ENCODE peak calls at places on chromosome 17, in seven cellular contexts. One of them, this sample, is unnamed.

GRCh38 chr17:50527155-50527762 is 5.3 kb upstream of the EPN3 start:
- DNase-seq in heart right ventricle: no peak
- DNase-seq in NCI-H2171 treated with DMSO at 0.1 percent for 48 hours: no peak
- DNase-seq in NCI-H1092 treated with DMSO at 0.1 percent for 48 hours: no peak
- DNase-seq in CD8-positive, alpha-beta memory T cell: no peak
- DNase-seq in PC-9: no peak
- DNase-seq in activated CD4-positive, alpha-beta T cell treated with anti-CD3 and anti-CD28 coated beads, Interleukin-2, amount 50 U/mL, for 1 hour: no peak
- DNase-seq in this sample: no peak

GRCh38 chr17:77836557-77837041 is 121.9 kb upstream of the TNRC6C start:
- DNase-seq in activated CD4-positive, alpha-beta T cell treated with anti-CD3 and anti-CD28 coated beads, Interleukin-2, amount 50 U/mL, for 1 hour: no peak
- DNase-seq in heart right ventricle: no peak
- DNase-seq in NCI-H2171 treated with DMSO at 0.1 percent for 48 hours: no peak
- DNase-seq in PC-9: no peak
- DNase-seq in CD8-positive, alpha-beta memory T cell: no peak
- DNase-seq in NCI-H1092 treated with DMSO at 0.1 percent for 48 hours: no peak
- DNase-seq in this sample: peak

GRCh38 chr17:63741251-63742049 is at the start of gene STRADA:
- DNase-seq in CD8-positive, alpha-beta memory T cell: peak
- DNase-seq in NCI-H1092 treated with DMSO at 0.1 percent for 48 hours: peak
- DNase-seq in activated CD4-positive, alpha-beta T cell treated with anti-CD3 and anti-CD28 coated beads, Interleukin-2, amount 50 U/mL, for 1 hour: peak
- DNase-seq in heart right ventricle: peak
- DNase-seq in PC-9: peak
- DNase-seq in NCI-H2171 treated with DMSO at 0.1 percent for 48 hours: peak
- DNase-seq in this sample: peak

GRCh38 chr17:73043686-73044581 is 48.6 kb downstream of the SLC39A11 start:
- DNase-seq in NCI-H2171 treated with DMSO at 0.1 percent for 48 hours: no peak
- DNase-seq in activated CD4-positive, alpha-beta T cell treated with anti-CD3 and anti-CD28 coated beads, Interleukin-2, amount 50 U/mL, for 1 hour: no peak
- DNase-seq in NCI-H1092 treated with DMSO at 0.1 percent for 48 hours: no peak
- DNase-seq in CD8-positive, alpha-beta memory T cell: no peak
- DNase-seq in heart right ventricle: no peak
- DNase-seq in PC-9: no peak
- DNase-seq in this sample: no peak

GRCh38 chr17:50548831-50549230 is 1.9 kb downstream of the SPATA20 start:
- DNase-seq in activated CD4-positive, alpha-beta T cell treated with anti-CD3 and anti-CD28 coated beads, Interleukin-2, amount 50 U/mL, for 1 hour: no peak
- DNase-seq in PC-9: no peak
- DNase-seq in NCI-H2171 treated with DMSO at 0.1 percent for 48 hours: no peak
- DNase-seq in CD8-positive, alpha-beta memory T cell: no peak
- DNase-seq in NCI-H1092 treated with DMSO at 0.1 percent for 48 hours: no peak
- DNase-seq in heart right ventricle: no peak
- DNase-seq in this sample: no peak

GRCh38 chr17:3682033-3682432 is 13.4 kb downstream of the EMC6 start:
- DNase-seq in NCI-H2171 treated with DMSO at 0.1 percent for 48 hours: no peak
- DNase-seq in CD8-positive, alpha-beta memory T cell: no peak
- DNase-seq in NCI-H1092 treated with DMSO at 0.1 percent for 48 hours: no peak
- DNase-seq in heart right ventricle: no peak
- DNase-seq in activated CD4-positive, alpha-beta T cell treated with anti-CD3 and anti-CD28 coated beads, Interleukin-2, amount 50 U/mL, for 1 hour: no peak
- DNase-seq in PC-9: no peak
- DNase-seq in this sample: no peak

GRCh38 chr17:57946798-57947358 is 8.3 kb downstream of the CUEDC1 start:
- DNase-seq in NCI-H1092 treated with DMSO at 0.1 percent for 48 hours: no peak
- DNase-seq in heart right ventricle: peak
- DNase-seq in CD8-positive, alpha-beta memory T cell: no peak
- DNase-seq in NCI-H2171 treated with DMSO at 0.1 percent for 48 hours: no peak
- DNase-seq in PC-9: peak
- DNase-seq in activated CD4-positive, alpha-beta T cell treated with anti-CD3 and anti-CD28 coated beads, Interleukin-2, amount 50 U/mL, for 1 hour: peak
- DNase-seq in this sample: no peak

GRCh38 chr17:69597898-69598692 is 183.6 kb downstream of the MAP2K6 start:
- DNase-seq in activated CD4-positive, alpha-beta T cell treated with anti-CD3 and anti-CD28 coated beads, Interleukin-2, amount 50 U/mL, for 1 hour: no peak
- DNase-seq in heart right ventricle: no peak
- DNase-seq in CD8-positive, alpha-beta memory T cell: no peak
- DNase-seq in NCI-H1092 treated with DMSO at 0.1 percent for 48 hours: no peak
- DNase-seq in NCI-H2171 treated with DMSO at 0.1 percent for 48 hours: no peak
- DNase-seq in PC-9: no peak
- DNase-seq in this sample: no peak

GRCh38 chr17:3667366-3668278 is 756 bp downstream of the TAX1BP3 start:
- DNase-seq in PC-9: peak
- DNase-seq in NCI-H2171 treated with DMSO at 0.1 percent for 48 hours: peak
- DNase-seq in activated CD4-positive, alpha-beta T cell treated with anti-CD3 and anti-CD28 coated beads, Interleukin-2, amount 50 U/mL, for 1 hour: no peak
- DNase-seq in CD8-positive, alpha-beta memory T cell: no peak
- DNase-seq in heart right ventricle: peak
- DNase-seq in NCI-H1092 treated with DMSO at 0.1 percent for 48 hours: peak
- DNase-seq in this sample: peak

GRCh38 chr17:65552214-65552613 is 9.2 kb downstream of the AXIN2 start:
- DNase-seq in CD8-positive, alpha-beta memory T cell: no peak
- DNase-seq in activated CD4-positive, alpha-beta T cell treated with anti-CD3 and anti-CD28 coated beads, Interleukin-2, amount 50 U/mL, for 1 hour: no peak
- DNase-seq in heart right ventricle: no peak
- DNase-seq in PC-9: no peak
- DNase-seq in NCI-H2171 treated with DMSO at 0.1 percent for 48 hours: no peak
- DNase-seq in NCI-H1092 treated with DMSO at 0.1 percent for 48 hours: no peak
- DNase-seq in this sample: no peak

GRCh38 chr17:29557085-29557697 is 9.6 kb downstream of the ABHD15 start:
- DNase-seq in CD8-positive, alpha-beta memory T cell: no peak
- DNase-seq in NCI-H1092 treated with DMSO at 0.1 percent for 48 hours: no peak
- DNase-seq in PC-9: no peak
- DNase-seq in heart right ventricle: no peak
- DNase-seq in activated CD4-positive, alpha-beta T cell treated with anti-CD3 and anti-CD28 coated beads, Interleukin-2, amount 50 U/mL, for 1 hour: no peak
- DNase-seq in NCI-H2171 treated with DMSO at 0.1 percent for 48 hours: no peak
- DNase-seq in this sample: no peak

GRCh38 chr17:7459961-7460545 is 15.2 kb downstream of the CHRNB1 start:
- DNase-seq in heart right ventricle: no peak
- DNase-seq in NCI-H1092 treated with DMSO at 0.1 percent for 48 hours: no peak
- DNase-seq in PC-9: no peak
- DNase-seq in CD8-positive, alpha-beta memory T cell: no peak
- DNase-seq in NCI-H2171 treated with DMSO at 0.1 percent for 48 hours: no peak
- DNase-seq in activated CD4-positive, alpha-beta T cell treated with anti-CD3 and anti-CD28 coated beads, Interleukin-2, amount 50 U/mL, for 1 hour: no peak
- DNase-seq in this sample: no peak

GRCh38 chr17:75404223-75404738 is 1.2 kb downstream of the GRB2 start:
- DNase-seq in activated CD4-positive, alpha-beta T cell treated with anti-CD3 and anti-CD28 coated beads, Interleukin-2, amount 50 U/mL, for 1 hour: peak
- DNase-seq in PC-9: peak
- DNase-seq in NCI-H2171 treated with DMSO at 0.1 percent for 48 hours: peak
- DNase-seq in NCI-H1092 treated with DMSO at 0.1 percent for 48 hours: peak
- DNase-seq in heart right ventricle: peak
- DNase-seq in CD8-positive, alpha-beta memory T cell: peak
- DNase-seq in this sample: peak

GRCh38 chr17:17810374-17811248 is 26.2 kb downstream of the SREBF1 start:
- DNase-seq in NCI-H1092 treated with DMSO at 0.1 percent for 48 hours: no peak
- DNase-seq in activated CD4-positive, alpha-beta T cell treated with anti-CD3 and anti-CD28 coated beads, Interleukin-2, amount 50 U/mL, for 1 hour: no peak
- DNase-seq in PC-9: no peak
- DNase-seq in heart right ventricle: no peak
- DNase-seq in CD8-positive, alpha-beta memory T cell: no peak
- DNase-seq in NCI-H2171 treated with DMSO at 0.1 percent for 48 hours: no peak
- DNase-seq in this sample: no peak

GRCh38 chr17:2017274-2017941 is 7.7 kb downstream of the RTN4RL1 start:
- DNase-seq in NCI-H2171 treated with DMSO at 0.1 percent for 48 hours: peak
- DNase-seq in NCI-H1092 treated with DMSO at 0.1 percent for 48 hours: no peak
- DNase-seq in heart right ventricle: no peak
- DNase-seq in PC-9: no peak
- DNase-seq in CD8-positive, alpha-beta memory T cell: no peak
- DNase-seq in activated CD4-positive, alpha-beta T cell treated with anti-CD3 and anti-CD28 coated beads, Interleukin-2, amount 50 U/mL, for 1 hour: no peak
- DNase-seq in this sample: no peak

GRCh38 chr17:40458851-40459482 is 15.7 kb downstream of the IGFBP4 start:
- DNase-seq in PC-9: no peak
- DNase-seq in CD8-positive, alpha-beta memory T cell: no peak
- DNase-seq in activated CD4-positive, alpha-beta T cell treated with anti-CD3 and anti-CD28 coated beads, Interleukin-2, amount 50 U/mL, for 1 hour: no peak
- DNase-seq in heart right ventricle: no peak
- DNase-seq in NCI-H1092 treated with DMSO at 0.1 percent for 48 hours: no peak
- DNase-seq in NCI-H2171 treated with DMSO at 0.1 percent for 48 hours: no peak
- DNase-seq in this sample: no peak

GRCh38 chr17:80486692-80487091 is 10.3 kb upstream of the NPTX1 start:
- DNase-seq in heart right ventricle: no peak
- DNase-seq in NCI-H2171 treated with DMSO at 0.1 percent for 48 hours: no peak
- DNase-seq in NCI-H1092 treated with DMSO at 0.1 percent for 48 hours: no peak
- DNase-seq in CD8-positive, alpha-beta memory T cell: no peak
- DNase-seq in PC-9: no peak
- DNase-seq in activated CD4-positive, alpha-beta T cell treated with anti-CD3 and anti-CD28 coated beads, Interleukin-2, amount 50 U/mL, for 1 hour: no peak
- DNase-seq in this sample: no peak

GRCh38 chr17:74274703-74275340 is 788 bp downstream of the DNAI2 start:
- DNase-seq in NCI-H1092 treated with DMSO at 0.1 percent for 48 hours: no peak
- DNase-seq in NCI-H2171 treated with DMSO at 0.1 percent for 48 hours: peak
- DNase-seq in heart right ventricle: no peak
- DNase-seq in activated CD4-positive, alpha-beta T cell treated with anti-CD3 and anti-CD28 coated beads, Interleukin-2, amount 50 U/mL, for 1 hour: no peak
- DNase-seq in CD8-positive, alpha-beta memory T cell: no peak
- DNase-seq in PC-9: no peak
- DNase-seq in this sample: no peak

GRCh38 chr17:14359251-14359939 is 58.5 kb downstream of the HS3ST3B1 start:
- DNase-seq in activated CD4-positive, alpha-beta T cell treated with anti-CD3 and anti-CD28 coated beads, Interleukin-2, amount 50 U/mL, for 1 hour: no peak
- DNase-seq in heart right ventricle: peak
- DNase-seq in NCI-H1092 treated with DMSO at 0.1 percent for 48 hours: no peak
- DNase-seq in CD8-positive, alpha-beta memory T cell: peak
- DNase-seq in NCI-H2171 treated with DMSO at 0.1 percent for 48 hours: no peak
- DNase-seq in PC-9: no peak
- DNase-seq in this sample: no peak

GRCh38 chr17:43758497-43759174 is at the start of gene SOST:
- DNase-seq in NCI-H1092 treated with DMSO at 0.1 percent for 48 hours: no peak
- DNase-seq in heart right ventricle: no peak
- DNase-seq in CD8-positive, alpha-beta memory T cell: no peak
- DNase-seq in NCI-H2171 treated with DMSO at 0.1 percent for 48 hours: no peak
- DNase-seq in activated CD4-positive, alpha-beta T cell treated with anti-CD3 and anti-CD28 coated beads, Interleukin-2, amount 50 U/mL, for 1 hour: no peak
- DNase-seq in PC-9: no peak
- DNase-seq in this sample: no peak

GRCh38 chr17:77011173-77012011 is 129.4 kb upstream of the SEC14L1 start:
- DNase-seq in activated CD4-positive, alpha-beta T cell treated with anti-CD3 and anti-CD28 coated beads, Interleukin-2, amount 50 U/mL, for 1 hour: peak
- DNase-seq in heart right ventricle: no peak
- DNase-seq in NCI-H2171 treated with DMSO at 0.1 percent for 48 hours: peak
- DNase-seq in CD8-positive, alpha-beta memory T cell: peak
- DNase-seq in NCI-H1092 treated with DMSO at 0.1 percent for 48 hours: peak
- DNase-seq in PC-9: peak
- DNase-seq in this sample: no peak

GRCh38 chr17:17398188-17398927 is 78.4 kb upstream of the MED9 start:
- DNase-seq in activated CD4-positive, alpha-beta T cell treated with anti-CD3 and anti-CD28 coated beads, Interleukin-2, amount 50 U/mL, for 1 hour: no peak
- DNase-seq in NCI-H2171 treated with DMSO at 0.1 percent for 48 hours: no peak
- DNase-seq in heart right ventricle: no peak
- DNase-seq in NCI-H1092 treated with DMSO at 0.1 percent for 48 hours: peak
- DNase-seq in CD8-positive, alpha-beta memory T cell: no peak
- DNase-seq in PC-9: no peak
- DNase-seq in this sample: no peak

GRCh38 chr17:7627250-7628121 is at the start of gene SAT2:
- DNase-seq in CD8-positive, alpha-beta memory T cell: peak
- DNase-seq in NCI-H2171 treated with DMSO at 0.1 percent for 48 hours: peak
- DNase-seq in PC-9: peak
- DNase-seq in activated CD4-positive, alpha-beta T cell treated with anti-CD3 and anti-CD28 coated beads, Interleukin-2, amount 50 U/mL, for 1 hour: peak
- DNase-seq in heart right ventricle: peak
- DNase-seq in NCI-H1092 treated with DMSO at 0.1 percent for 48 hours: peak
- DNase-seq in this sample: peak

GRCh38 chr17:78839173-78839761 is 1.3 kb downstream of the USP36 start:
- DNase-seq in activated CD4-positive, alpha-beta T cell treated with anti-CD3 and anti-CD28 coated beads, Interleukin-2, amount 50 U/mL, for 1 hour: no peak
- DNase-seq in CD8-positive, alpha-beta memory T cell: no peak
- DNase-seq in NCI-H1092 treated with DMSO at 0.1 percent for 48 hours: no peak
- DNase-seq in PC-9: no peak
- DNase-seq in NCI-H2171 treated with DMSO at 0.1 percent for 48 hours: no peak
- DNase-seq in heart right ventricle: no peak
- DNase-seq in this sample: no peak

GRCh38 chr17:10698116-10698818 is 873 bp downstream of the ADPRM start:
- DNase-seq in heart right ventricle: no peak
- DNase-seq in NCI-H1092 treated with DMSO at 0.1 percent for 48 hours: no peak
- DNase-seq in PC-9: no peak
- DNase-seq in activated CD4-positive, alpha-beta T cell treated with anti-CD3 and anti-CD28 coated beads, Interleukin-2, amount 50 U/mL, for 1 hour: no peak
- DNase-seq in NCI-H2171 treated with DMSO at 0.1 percent for 48 hours: peak
- DNase-seq in CD8-positive, alpha-beta memory T cell: no peak
- DNase-seq in this sample: peak

GRCh38 chr17:46888727-46889126 is 34.2 kb upstream of the GOSR2 start:
- DNase-seq in heart right ventricle: no peak
- DNase-seq in PC-9: no peak
- DNase-seq in CD8-positive, alpha-beta memory T cell: no peak
- DNase-seq in NCI-H2171 treated with DMSO at 0.1 percent for 48 hours: no peak
- DNase-seq in activated CD4-positive, alpha-beta T cell treated with anti-CD3 and anti-CD28 coated beads, Interleukin-2, amount 50 U/mL, for 1 hour: no peak
- DNase-seq in NCI-H1092 treated with DMSO at 0.1 percent for 48 hours: no peak
- DNase-seq in this sample: no peak

GRCh38 chr17:40536731-40537171 is 28.5 kb downstream of the CCR7 start:
- DNase-seq in PC-9: no peak
- DNase-seq in CD8-positive, alpha-beta memory T cell: no peak
- DNase-seq in NCI-H2171 treated with DMSO at 0.1 percent for 48 hours: no peak
- DNase-seq in heart right ventricle: no peak
- DNase-seq in NCI-H1092 treated with DMSO at 0.1 percent for 48 hours: no peak
- DNase-seq in activated CD4-positive, alpha-beta T cell treated with anti-CD3 and anti-CD28 coated beads, Interleukin-2, amount 50 U/mL, for 1 hour: no peak
- DNase-seq in this sample: peak

GRCh38 chr17:28029033-28029432 is 13.4 kb upstream of the NLK start:
- DNase-seq in CD8-positive, alpha-beta memory T cell: no peak
- DNase-seq in activated CD4-positive, alpha-beta T cell treated with anti-CD3 and anti-CD28 coated beads, Interleukin-2, amount 50 U/mL, for 1 hour: no peak
- DNase-seq in heart right ventricle: no peak
- DNase-seq in PC-9: no peak
- DNase-seq in NCI-H1092 treated with DMSO at 0.1 percent for 48 hours: no peak
- DNase-seq in NCI-H2171 treated with DMSO at 0.1 percent for 48 hours: no peak
- DNase-seq in this sample: no peak

This sample was measured in tibial artery.